ENCODE peak calls at places on chromosomes 11 and 22, in ten cellular contexts. T is activated CD4-positive, alpha-beta T cell treated with anti-CD3 and anti-CD28 coated beads for 24 hours; E is GOT3; B is NCI-H1105; O is activated T-cell treated with anti-CD3 and anti-CD28 coated beads for 1 hour; X is astrocyte of the spinal cord; U is cerebellum; I is HFF-Myc; V is A172; W is stimulated activated CD4-positive, alpha-beta T cell treated with anti-CD3 and anti-CD28 coated beads, Interleukin-4, amount 100 ng/mL, for 1 hour. L is an unnamed sample.

GRCh38 chr11:13160302-13160701 is 117.3 kb upstream of the BMAL1 start:
- DNase-seq in T (no peak), B (no peak), E (no peak), O (no peak), V (no peak), X (no peak), U (no peak), W (no peak), I (no peak), L (no peak)

GRCh38 chr11:73538381-73538872 is 59.5 kb downstream of the FAM168A start:
- DNase-seq in X (no peak), I (no peak), U (peak; percentile 39), W (no peak), V (no peak), O (no peak), E (no peak), B (no peak), T (no peak), L (no peak)

GRCh38 chr11:12777208-12777874 is 103.1 kb downstream of the TEAD1 start:
- DNase-seq in E (no peak), U (no peak), V (no peak), B (peak; percentile 29), T (no peak), O (no peak), W (no peak), X (peak; percentile 46), I (peak; percentile 51), L (no peak)

GRCh38 chr22:22720201-22720723 is 75.8 kb downstream of the GGTLC2 start:
- DNase-seq in E (no peak), B (no peak), U (peak; percentile 26), X (peak; percentile 36), O (peak; percentile 13), I (peak; percentile 21), T (no peak), V (no peak), W (peak; percentile 33), L (no peak)

GRCh38 chr11:748007-748359 is 719 bp downstream of the TALDO1 start:
- DNase-seq in I (no peak), O (no peak), W (no peak), E (no peak), T (no peak), V (peak; percentile 37), U (no peak), B (no peak), X (no peak), L (no peak)

GRCh38 chr11:70720291-70720690 is 322.0 kb downstream of the CTTN start:
- DNase-seq in W (no peak), U (no peak), T (no peak), O (no peak), E (no peak), V (no peak), X (no peak), B (no peak), I (no peak), L (no peak)

GRCh38 chr11:115418626-115419025 is 85.6 kb downstream of the CADM1 start:
- DNase-seq in I (no peak), O (no peak), V (no peak), T (no peak), W (no peak), B (no peak), E (no peak), U (no peak), X (no peak), L (no peak)

GRCh38 chr22:27730649-27731433 is 70.7 kb downstream of the MN1 start:
- DNase-seq in X (no peak), U (no peak), T (no peak), I (no peak), B (no peak), E (no peak), W (no peak), V (no peak), O (no peak), L (no peak)

GRCh38 chr11:71301858-71302533 is 49.6 kb upstream of the SHANK2 start:
- DNase-seq in X (no peak), I (no peak), B (no peak), T (no peak), V (no peak), O (no peak), W (no peak), E (no peak), U (no peak), L (no peak)

GRCh38 chr22:20946080-20946986 is 20.7 kb upstream of the AIFM3 start:
- DNase-seq in I (no peak), O (no peak), V (peak; percentile 29), X (peak; percentile 24), B (no peak), E (no peak), W (no peak), U (no peak), T (no peak), L (no peak)

GRCh38 chr11:284081-285020 is 4.6 kb upstream of the PGGHG start:
- DNase-seq in O (no peak), E (no peak), W (no peak), T (no peak), V (no peak), I (no peak), U (no peak), X (no peak), B (no peak), L (no peak)

GRCh38 chr22:19844423-19845368 is 10.0 kb downstream of the GNB1L start:
- DNase-seq in X (no peak), T (no peak), E (no peak), B (no peak), V (peak; percentile 55), U (peak; percentile 56), O (no peak), W (no peak), I (no peak), L (peak; percentile 12)

GRCh38 chr11:63888170-63889086 is 28.5 kb downstream of the RCOR2 start:
- DNase-seq in B (peak; percentile 38), E (no peak), I (no peak), X (peak; percentile 49), W (peak; percentile 50), T (peak; percentile 34), U (no peak), V (peak; percentile 29), O (peak; percentile 66), L (no peak)

GRCh38 chr22:40051322-40051721 is 56.6 kb downstream of the FAM83F start:
- DNase-seq in B (no peak), T (no peak), U (no peak), V (no peak), I (no peak), X (no peak), W (no peak), E (no peak), O (no peak), L (no peak)

GRCh38 chr22:42313804-42314581 is 43.5 kb upstream of the TCF20 start:
- DNase-seq in V (peak; percentile 71), U (peak; percentile 66), I (no peak), O (peak; percentile 30), X (peak; percentile 17), W (peak; percentile 39), E (no peak), T (no peak), B (peak; percentile 83), L (no peak)

GRCh38 chr11:297666-298405 is 1.5 kb downstream of the IFITM5 start:
- DNase-seq in W (peak; percentile 15), V (no peak), I (no peak), B (no peak), T (no peak), E (no peak), X (no peak), O (peak; percentile 43), U (no peak), L (no peak)

GRCh38 chr11:61510178-61510979 is 1.8 kb downstream of the LRRC10B start:
- DNase-seq in O (no peak), E (no peak), U (no peak), I (no peak), V (no peak), W (no peak), T (no peak), B (no peak), X (no peak), L (no peak)

GRCh38 chr22:20494978-20495860 is at the start of gene KLHL22:
- DNase-seq in V (no peak), U (peak; percentile 39), E (no peak), T (no peak), W (peak; percentile 26), B (peak; percentile 36), I (no peak), X (peak; percentile 53), O (peak; percentile 8), L (no peak)

GRCh38 chr11:16606784-16607674 is 131.4 kb upstream of the C11orf58 start:
- DNase-seq in V (no peak), X (peak; percentile 30), B (peak; percentile 77), T (no peak), U (no peak), W (no peak), O (no peak), E (no peak), I (no peak), L (no peak)

GRCh38 chr11:74318241-74318932 is 6.9 kb upstream of the P4HA3 start:
- DNase-seq in V (peak; percentile 31), E (no peak), W (no peak), U (no peak), O (no peak), B (no peak), X (peak; percentile 88), T (no peak), I (no peak), L (no peak)

GRCh38 chr22:48049116-48049515 is 1286.7 kb downstream of the TBC1D22A start:
- DNase-seq in O (no peak), I (no peak), T (no peak), W (no peak), V (no peak), X (no peak), E (no peak), U (no peak), B (no peak), L (no peak)

GRCh38 chr22:32532819-32533128 is 58.2 kb downstream of the FBXO7 start:
- DNase-seq in X (no peak), T (no peak), B (no peak), O (no peak), E (no peak), I (no peak), V (no peak), W (no peak), U (no peak), L (no peak)

GRCh38 chr11:78926633-78927347 is 352.1 kb upstream of the NARS2 start:
- DNase-seq in V (no peak), E (no peak), W (no peak), X (no peak), T (no peak), I (peak; percentile 42), B (no peak), U (no peak), O (no peak), L (no peak)

GRCh38 chr11:123429336-123429735 is 733 bp upstream of the GRAMD1B start:
- DNase-seq in T (no peak), B (no peak), O (no peak), E (no peak), U (no peak), I (no peak), V (peak; percentile 26), W (no peak), X (peak; percentile 45), L (no peak)